ENCODE peak calls at places on chromosomes 6 and 20, in nine cellular contexts. X, Y, I, W, H, K, A, D and V are unnamed samples.

GRCh38 chr20:19510626-19511025 is 247.4 kb upstream of the RIN2 start:
- DNase-seq in K (no peak), W (no peak), H (no peak), I (no peak), Y (no peak), X (no peak), A (no peak), D (no peak), V (no peak)

GRCh38 chr6:106600329-106600728 is 29.0 kb downstream of the RTN4IP1 start:
- DNase-seq in H (no peak), Y (no peak), K (no peak), D (no peak), X (no peak), A (peak), I (no peak), W (no peak), V (no peak)

GRCh38 chr20:37475258-37475657 is 45.8 kb upstream of the NNAT start:
- DNase-seq in H (no peak), K (no peak), D (peak), A (no peak), I (no peak), Y (no peak), X (no peak), W (no peak), V (no peak)

GRCh38 chr6:37477656-37478435 is 21.8 kb downstream of the CCDC167 start:
- DNase-seq in X (peak), K (no peak), W (no peak), I (no peak), H (no peak), Y (no peak), D (no peak), A (no peak), V (no peak)

GRCh38 chr6:21479140-21479539 is 114.4 kb upstream of the SOX4 start:
- DNase-seq in H (no peak), X (no peak), I (peak), A (peak), D (no peak), W (peak), Y (no peak), K (no peak), V (peak)

GRCh38 chr20:10469599-10469998 is 34.5 kb downstream of the SLX4IP start:
- DNase-seq in K (peak), Y (peak), W (peak), I (peak), A (peak), D (peak), X (peak), H (peak), V (peak)

GRCh38 chr6:41940759-41941279 is 789 bp downstream of the CCND3 start:
- DNase-seq in W (no peak), X (peak), D (peak), H (peak), A (peak), K (no peak), I (peak), Y (peak), V (no peak)

GRCh38 chr6:157731221-157731620 is 91.8 kb upstream of the SNX9 start:
- DNase-seq in A (no peak), X (no peak), W (no peak), Y (no peak), D (no peak), H (no peak), I (no peak), K (no peak), V (no peak)

GRCh38 chr6:32047539-32047854 is 9.3 kb downstream of the CYP21A2 start:
- DNase-seq in K (no peak), Y (no peak), D (peak), A (no peak), W (no peak), X (no peak), H (no peak), I (no peak), V (no peak)

GRCh38 chr6:147693185-147693584 is 184.7 kb downstream of the SAMD5 start:
- DNase-seq in W (peak), I (no peak), Y (no peak), K (peak), A (no peak), H (no peak), D (no peak), X (no peak), V (no peak)

GRCh38 chr6:44559486-44560270 is 172.2 kb downstream of the CDC5L start:
- DNase-seq in W (no peak), H (no peak), I (no peak), A (no peak), Y (no peak), K (no peak), D (no peak), X (no peak), V (no peak)

GRCh38 chr6:118705799-118706481 is 54.5 kb upstream of the CEP85L start:
- DNase-seq in H (no peak), W (no peak), D (no peak), K (peak), I (no peak), A (peak), Y (no peak), X (no peak), V (no peak)

GRCh38 chr6:35282472-35282871 is 15.1 kb upstream of the DEF6 start:
- DNase-seq in K (no peak), Y (no peak), W (no peak), D (no peak), X (no peak), I (no peak), A (no peak), H (no peak), V (no peak)

GRCh38 chr6:44010411-44011349 is 116.6 kb downstream of the MRPL14 start:
- DNase-seq in H (peak), K (no peak), D (peak), Y (no peak), A (peak), W (no peak), I (no peak), X (no peak), V (no peak)

GRCh38 chr20:58963060-58963584 is 17.9 kb upstream of the NELFCD start:
- DNase-seq in H (no peak), X (no peak), D (no peak), A (no peak), Y (no peak), I (no peak), W (no peak), K (no peak), V (no peak)

GRCh38 chr6:101779051-101779844 is 385.7 kb downstream of the GRIK2 start:
- DNase-seq in Y (no peak), K (no peak), W (no peak), H (peak), D (no peak), I (no peak), X (no peak), A (peak), V (no peak)

GRCh38 chr6:146990284-146990683 is 213.9 kb upstream of the STXBP5 start:
- DNase-seq in Y (no peak), X (no peak), K (no peak), W (no peak), A (peak), H (peak), I (no peak), D (no peak), V (no peak)

GRCh38 chr20:41045680-41046079 is 17.1 kb downstream of the TOP1 start:
- DNase-seq in D (no peak), Y (no peak), W (no peak), A (no peak), H (no peak), X (no peak), K (no peak), I (no peak), V (no peak)

GRCh38 chr6:33869121-33869520 is 65.3 kb upstream of the MLN start:
- DNase-seq in K (no peak), Y (no peak), A (no peak), X (no peak), W (no peak), H (no peak), D (no peak), I (no peak), V (no peak)

GRCh38 chr20:50224553-50225255 is 34.1 kb downstream of the CEBPB start:
- DNase-seq in A (peak), D (peak), X (no peak), W (no peak), I (peak), K (no peak), H (peak), Y (no peak), V (no peak)

GRCh38 chr20:25576783-25577530 is 8.4 kb downstream of the NINL start:
- DNase-seq in D (no peak), Y (no peak), A (no peak), H (no peak), W (no peak), X (no peak), I (no peak), K (no peak), V (no peak)